ENCODE peak calls at places on chromosomes 12 and 14, in seven cellular contexts. E is activated CD4-positive, alpha-beta T cell treated with anti-CD3 and anti-CD28 coated beads for 24 hours; W is T follicular helper cell; M is SW480; I is substantia nigra; N is AG10803; U is posterior cingulate gyrus. A is an unnamed sample.
A peak's percentile ranks its signal among the peaks of the same experiment; 100 is the strongest.

GRCh38 chr14:52119030-52119429 is 50.2 kb upstream of the NID2 start:
- DNase-seq in E (no peak), W (no peak), M (no peak), I (peak; percentile 77), N (no peak), U (peak; percentile 37), A (no peak)

GRCh38 chr12:47912575-47912974 is 7.8 kb upstream of the VDR start:
- DNase-seq in E (no peak), W (no peak), M (no peak), I (no peak), N (no peak), U (no peak), A (no peak)

GRCh38 chr12:45611061-45611460 is 118.4 kb upstream of the ARID2 start:
- DNase-seq in E (no peak), W (no peak), M (no peak), I (peak; percentile 18), N (no peak), U (no peak), A (no peak)

GRCh38 chr14:56224179-56224578 is 106.0 kb downstream of the PELI2 start:
- DNase-seq in E (no peak), W (no peak), M (no peak), I (no peak), N (no peak), U (no peak), A (no peak)

GRCh38 chr14:99548285-99548684 is 55.7 kb downstream of the CCDC85C start:
- DNase-seq in E (no peak), W (no peak), M (no peak), I (no peak), N (no peak), U (no peak), A (no peak)

GRCh38 chr12:59657711-59658110 is 61.9 kb downstream of the SLC16A7 start:
- DNase-seq in E (no peak), W (no peak), M (no peak), I (no peak), N (no peak), U (no peak), A (no peak)

GRCh38 chr12:13342971-13343370 is 146.4 kb downstream of the EMP1 start:
- DNase-seq in E (no peak), W (no peak), M (no peak), I (no peak), N (peak; percentile 53), U (no peak), A (no peak)

GRCh38 chr14:59283380-59283779 is 94.9 kb downstream of the DAAM1 start:
- DNase-seq in E (no peak), W (no peak), M (no peak), I (no peak), N (peak; percentile 92), U (no peak), A (no peak)

GRCh38 chr14:69968151-69968550 is 88.9 kb downstream of the SMOC1 start:
- DNase-seq in E (no peak), W (no peak), M (no peak), I (no peak), N (no peak), U (no peak), A (no peak)

GRCh38 chr12:65885312-65885711 is 61.0 kb downstream of the HMGA2 start:
- DNase-seq in E (no peak), W (no peak), M (no peak), I (no peak), N (peak; percentile 71), U (no peak), A (no peak)

GRCh38 chr14:91901449-91902250 is 34.3 kb upstream of the TC2N start:
- DNase-seq in E (no peak), W (no peak), M (no peak), I (no peak), N (peak; percentile 89), U (no peak), A (no peak)

GRCh38 chr12:63919758-63920157 is 75.3 kb downstream of the SRGAP1 start:
- DNase-seq in E (no peak), W (no peak), M (no peak), I (no peak), N (peak; percentile 70), U (no peak), A (no peak)

GRCh38 chr12:58414398-58414871 is 473.1 kb downstream of the ATP23 start:
- DNase-seq in E (no peak), W (no peak), M (no peak), I (no peak), N (peak; percentile 63), U (no peak), A (no peak)

GRCh38 chr12:80708535-80709328 is 1.3 kb downstream of the MYF6 start:
- DNase-seq in E (no peak), W (no peak), M (no peak), I (no peak), N (no peak), U (no peak), A (no peak)

GRCh38 chr12:647713-648085 is 15.5 kb downstream of the NINJ2 start:
- DNase-seq in E (no peak), W (no peak), M (no peak), I (no peak), N (no peak), U (no peak), A (no peak)

GRCh38 chr12:87413784-87414183 is 615.4 kb downstream of the C12orf50 start:
- DNase-seq in E (no peak), W (no peak), M (no peak), I (no peak), N (peak; percentile 3), U (no peak), A (no peak)

GRCh38 chr12:56839489-56840442 is 76.6 kb downstream of the HSD17B6 start:
- DNase-seq in E (no peak), W (no peak), M (peak; percentile 48), I (peak; percentile 41), N (peak; percentile 31), U (peak; percentile 28), A (peak; percentile 79)

GRCh38 chr12:90079811-90080210 is 371.2 kb upstream of the ATP2B1 start:
- DNase-seq in E (no peak), W (no peak), M (no peak), I (no peak), N (no peak), U (no peak), A (no peak)